ENCODE peak calls at places on chromosome 4, in four cellular contexts. One of them, this sample, is unnamed.
A peak's percentile ranks its signal among the peaks of the same experiment; 100 is the strongest.

GRCh38 chr4:95546236-95546635 is 2.5 kb downstream of the UNC5C start:
- DNase-seq in bronchial epithelial cell: no peak
- DNase-seq in activated CD8-positive, alpha-beta T cell treated with anti-CD3 and anti-CD28 coated beads for 36 hours: no peak
- DNase-seq in progenitor cell of endocrine pancreas: no peak
- DNase-seq in this sample: no peak

GRCh38 chr4:100170986-100171385 is 19.3 kb downstream of the DDIT4L start:
- DNase-seq in bronchial epithelial cell: no peak
- DNase-seq in activated CD8-positive, alpha-beta T cell treated with anti-CD3 and anti-CD28 coated beads for 36 hours: no peak
- DNase-seq in progenitor cell of endocrine pancreas: no peak
- DNase-seq in this sample: no peak

GRCh38 chr4:8274066-8274652 is 4.6 kb downstream of the HTRA3 start:
- DNase-seq in bronchial epithelial cell: no peak
- DNase-seq in activated CD8-positive, alpha-beta T cell treated with anti-CD3 and anti-CD28 coated beads for 36 hours: no peak
- DNase-seq in progenitor cell of endocrine pancreas: no peak
- DNase-seq in this sample: no peak

GRCh38 chr4:76979236-76979635 is 29.7 kb downstream of the SEPTIN11 start:
- DNase-seq in bronchial epithelial cell: no peak
- DNase-seq in activated CD8-positive, alpha-beta T cell treated with anti-CD3 and anti-CD28 coated beads for 36 hours: no peak
- DNase-seq in progenitor cell of endocrine pancreas: no peak
- DNase-seq in this sample: no peak

GRCh38 chr4:100061835-100062234 is 111.8 kb upstream of the H2AZ1 start:
- DNase-seq in bronchial epithelial cell: no peak
- DNase-seq in activated CD8-positive, alpha-beta T cell treated with anti-CD3 and anti-CD28 coated beads for 36 hours: no peak
- DNase-seq in progenitor cell of endocrine pancreas: no peak
- DNase-seq in this sample: no peak

GRCh38 chr4:38366451-38366850 is 297.5 kb upstream of the KLF3 start:
- DNase-seq in bronchial epithelial cell: no peak
- DNase-seq in activated CD8-positive, alpha-beta T cell treated with anti-CD3 and anti-CD28 coated beads for 36 hours: no peak
- DNase-seq in progenitor cell of endocrine pancreas: no peak
- DNase-seq in this sample: no peak

GRCh38 chr4:156962551-156962974 is 9.0 kb downstream of the PDGFC start:
- DNase-seq in bronchial epithelial cell: peak; percentile 69
- DNase-seq in activated CD8-positive, alpha-beta T cell treated with anti-CD3 and anti-CD28 coated beads for 36 hours: no peak
- DNase-seq in progenitor cell of endocrine pancreas: no peak
- DNase-seq in this sample: no peak

GRCh38 chr4:110823251-110823650 is 200.4 kb upstream of the PITX2 start:
- DNase-seq in bronchial epithelial cell: peak; percentile 41
- DNase-seq in activated CD8-positive, alpha-beta T cell treated with anti-CD3 and anti-CD28 coated beads for 36 hours: no peak
- DNase-seq in progenitor cell of endocrine pancreas: no peak
- DNase-seq in this sample: no peak

GRCh38 chr4:123419885-123420743 is 23.5 kb downstream of the SPRY1 start:
- DNase-seq in bronchial epithelial cell: no peak
- DNase-seq in activated CD8-positive, alpha-beta T cell treated with anti-CD3 and anti-CD28 coated beads for 36 hours: peak; percentile 29
- DNase-seq in progenitor cell of endocrine pancreas: no peak
- DNase-seq in this sample: no peak

GRCh38 chr4:71074452-71075299 is 81.2 kb downstream of the DCK start:
- DNase-seq in bronchial epithelial cell: no peak
- DNase-seq in activated CD8-positive, alpha-beta T cell treated with anti-CD3 and anti-CD28 coated beads for 36 hours: no peak
- DNase-seq in progenitor cell of endocrine pancreas: no peak
- DNase-seq in this sample: no peak

GRCh38 chr4:154406022-154406835 is 85.4 kb downstream of the DCHS2 start:
- DNase-seq in bronchial epithelial cell: no peak
- DNase-seq in activated CD8-positive, alpha-beta T cell treated with anti-CD3 and anti-CD28 coated beads for 36 hours: no peak
- DNase-seq in progenitor cell of endocrine pancreas: no peak
- DNase-seq in this sample: peak; percentile 41

GRCh38 chr4:40231464-40231863 is 34.6 kb downstream of the RHOH start:
- DNase-seq in bronchial epithelial cell: no peak
- DNase-seq in activated CD8-positive, alpha-beta T cell treated with anti-CD3 and anti-CD28 coated beads for 36 hours: peak; percentile 47
- DNase-seq in progenitor cell of endocrine pancreas: no peak
- DNase-seq in this sample: no peak

GRCh38 chr4:81751531-81752291 is 280.0 kb upstream of the RASGEF1B start:
- DNase-seq in bronchial epithelial cell: no peak
- DNase-seq in activated CD8-positive, alpha-beta T cell treated with anti-CD3 and anti-CD28 coated beads for 36 hours: no peak
- DNase-seq in progenitor cell of endocrine pancreas: no peak
- DNase-seq in this sample: no peak

GRCh38 chr4:89657931-89658700 is 178.8 kb downstream of the SNCA start:
- DNase-seq in bronchial epithelial cell: peak; percentile 55
- DNase-seq in activated CD8-positive, alpha-beta T cell treated with anti-CD3 and anti-CD28 coated beads for 36 hours: no peak
- DNase-seq in progenitor cell of endocrine pancreas: no peak
- DNase-seq in this sample: no peak

GRCh38 chr4:187940299-187940698 is 55.3 kb upstream of the ZFP42 start:
- DNase-seq in bronchial epithelial cell: no peak
- DNase-seq in activated CD8-positive, alpha-beta T cell treated with anti-CD3 and anti-CD28 coated beads for 36 hours: no peak
- DNase-seq in progenitor cell of endocrine pancreas: no peak
- DNase-seq in this sample: no peak

GRCh38 chr4:38243385-38244053 is 283.3 kb downstream of the PTTG2 start:
- DNase-seq in bronchial epithelial cell: no peak
- DNase-seq in activated CD8-positive, alpha-beta T cell treated with anti-CD3 and anti-CD28 coated beads for 36 hours: no peak
- DNase-seq in progenitor cell of endocrine pancreas: no peak
- DNase-seq in this sample: no peak

GRCh38 chr4:177573487-177573886 is 131.2 kb upstream of the AGA start:
- DNase-seq in bronchial epithelial cell: peak; percentile 91
- DNase-seq in activated CD8-positive, alpha-beta T cell treated with anti-CD3 and anti-CD28 coated beads for 36 hours: no peak
- DNase-seq in progenitor cell of endocrine pancreas: no peak
- DNase-seq in this sample: no peak

GRCh38 chr4:136319789-136320470 is 1212.4 kb downstream of the PCDH18 start:
- DNase-seq in bronchial epithelial cell: peak; percentile 88
- DNase-seq in activated CD8-positive, alpha-beta T cell treated with anti-CD3 and anti-CD28 coated beads for 36 hours: no peak
- DNase-seq in progenitor cell of endocrine pancreas: no peak
- DNase-seq in this sample: no peak

GRCh38 chr4:18439306-18439705 is 417.8 kb upstream of the LCORL start:
- DNase-seq in bronchial epithelial cell: no peak
- DNase-seq in activated CD8-positive, alpha-beta T cell treated with anti-CD3 and anti-CD28 coated beads for 36 hours: no peak
- DNase-seq in progenitor cell of endocrine pancreas: no peak
- DNase-seq in this sample: no peak

GRCh38 chr4:7705602-7706001 is 234.1 kb downstream of the AFAP1 start:
- DNase-seq in bronchial epithelial cell: no peak
- DNase-seq in activated CD8-positive, alpha-beta T cell treated with anti-CD3 and anti-CD28 coated beads for 36 hours: no peak
- DNase-seq in progenitor cell of endocrine pancreas: no peak
- DNase-seq in this sample: no peak

GRCh38 chr4:83996254-83996653 is 460.3 kb downstream of the GPAT3 start:
- DNase-seq in bronchial epithelial cell: no peak
- DNase-seq in activated CD8-positive, alpha-beta T cell treated with anti-CD3 and anti-CD28 coated beads for 36 hours: no peak
- DNase-seq in progenitor cell of endocrine pancreas: no peak
- DNase-seq in this sample: no peak

GRCh38 chr4:111016416-111016815 is 393.5 kb upstream of the PITX2 start:
- DNase-seq in bronchial epithelial cell: no peak
- DNase-seq in activated CD8-positive, alpha-beta T cell treated with anti-CD3 and anti-CD28 coated beads for 36 hours: no peak
- DNase-seq in progenitor cell of endocrine pancreas: no peak
- DNase-seq in this sample: no peak

GRCh38 chr4:94570558-94570957 is 118.8 kb downstream of the PDLIM5 start:
- DNase-seq in bronchial epithelial cell: no peak
- DNase-seq in activated CD8-positive, alpha-beta T cell treated with anti-CD3 and anti-CD28 coated beads for 36 hours: no peak
- DNase-seq in progenitor cell of endocrine pancreas: no peak
- DNase-seq in this sample: no peak

GRCh38 chr4:117560329-117560728 is 474.0 kb upstream of the NDST3 start:
- DNase-seq in bronchial epithelial cell: peak; percentile 22
- DNase-seq in activated CD8-positive, alpha-beta T cell treated with anti-CD3 and anti-CD28 coated beads for 36 hours: no peak
- DNase-seq in progenitor cell of endocrine pancreas: no peak
- DNase-seq in this sample: no peak

GRCh38 chr4:76053730-76054129 is 17.9 kb upstream of the CXCL11 start:
- DNase-seq in bronchial epithelial cell: no peak
- DNase-seq in activated CD8-positive, alpha-beta T cell treated with anti-CD3 and anti-CD28 coated beads for 36 hours: no peak
- DNase-seq in progenitor cell of endocrine pancreas: no peak
- DNase-seq in this sample: no peak

GRCh38 chr4:181219783-181220416 is 1023.3 kb upstream of the TENM3 start:
- DNase-seq in bronchial epithelial cell: peak; percentile 34
- DNase-seq in activated CD8-positive, alpha-beta T cell treated with anti-CD3 and anti-CD28 coated beads for 36 hours: no peak
- DNase-seq in progenitor cell of endocrine pancreas: no peak
- DNase-seq in this sample: no peak

GRCh38 chr4:168503652-168504362 is 7.0 kb downstream of the PALLD start:
- DNase-seq in bronchial epithelial cell: peak; percentile 86
- DNase-seq in activated CD8-positive, alpha-beta T cell treated with anti-CD3 and anti-CD28 coated beads for 36 hours: no peak
- DNase-seq in progenitor cell of endocrine pancreas: no peak
- DNase-seq in this sample: no peak

GRCh38 chr4:39427477-39428119 is 20.9 kb downstream of the KLB start:
- DNase-seq in bronchial epithelial cell: peak; percentile 66
- DNase-seq in activated CD8-positive, alpha-beta T cell treated with anti-CD3 and anti-CD28 coated beads for 36 hours: no peak
- DNase-seq in progenitor cell of endocrine pancreas: no peak
- DNase-seq in this sample: no peak

GRCh38 chr4:18934197-18934596 is 912.6 kb upstream of the LCORL start:
- DNase-seq in bronchial epithelial cell: peak; percentile 17
- DNase-seq in activated CD8-positive, alpha-beta T cell treated with anti-CD3 and anti-CD28 coated beads for 36 hours: no peak
- DNase-seq in progenitor cell of endocrine pancreas: no peak
- DNase-seq in this sample: no peak

GRCh38 chr4:15765910-15766703 is 12.0 kb upstream of the CD38 start:
- DNase-seq in bronchial epithelial cell: no peak
- DNase-seq in activated CD8-positive, alpha-beta T cell treated with anti-CD3 and anti-CD28 coated beads for 36 hours: peak; percentile 70
- DNase-seq in progenitor cell of endocrine pancreas: no peak
- DNase-seq in this sample: no peak

GRCh38 chr4:74117024-74117534 is 18.1 kb upstream of the CXCL2 start:
- DNase-seq in bronchial epithelial cell: peak; percentile 91
- DNase-seq in activated CD8-positive, alpha-beta T cell treated with anti-CD3 and anti-CD28 coated beads for 36 hours: no peak
- DNase-seq in progenitor cell of endocrine pancreas: no peak
- DNase-seq in this sample: no peak

GRCh38 chr4:137749466-137749865 is 217.2 kb upstream of the PCDH18 start:
- DNase-seq in bronchial epithelial cell: peak; percentile 15
- DNase-seq in activated CD8-positive, alpha-beta T cell treated with anti-CD3 and anti-CD28 coated beads for 36 hours: no peak
- DNase-seq in progenitor cell of endocrine pancreas: no peak
- DNase-seq in this sample: no peak

GRCh38 chr4:126221717-126222116 is 907.0 kb downstream of the FAT4 start:
- DNase-seq in bronchial epithelial cell: no peak
- DNase-seq in activated CD8-positive, alpha-beta T cell treated with anti-CD3 and anti-CD28 coated beads for 36 hours: no peak
- DNase-seq in progenitor cell of endocrine pancreas: no peak
- DNase-seq in this sample: no peak

GRCh38 chr4:113290666-113291065 is 241.2 kb downstream of the ANK2 start:
- DNase-seq in bronchial epithelial cell: no peak
- DNase-seq in activated CD8-positive, alpha-beta T cell treated with anti-CD3 and anti-CD28 coated beads for 36 hours: no peak
- DNase-seq in progenitor cell of endocrine pancreas: no peak
- DNase-seq in this sample: no peak

GRCh38 chr4:1521821-1522361 is 115.6 kb upstream of the NKX1-1 start:
- DNase-seq in bronchial epithelial cell: no peak
- DNase-seq in activated CD8-positive, alpha-beta T cell treated with anti-CD3 and anti-CD28 coated beads for 36 hours: no peak
- DNase-seq in progenitor cell of endocrine pancreas: no peak
- DNase-seq in this sample: no peak

DNA sequence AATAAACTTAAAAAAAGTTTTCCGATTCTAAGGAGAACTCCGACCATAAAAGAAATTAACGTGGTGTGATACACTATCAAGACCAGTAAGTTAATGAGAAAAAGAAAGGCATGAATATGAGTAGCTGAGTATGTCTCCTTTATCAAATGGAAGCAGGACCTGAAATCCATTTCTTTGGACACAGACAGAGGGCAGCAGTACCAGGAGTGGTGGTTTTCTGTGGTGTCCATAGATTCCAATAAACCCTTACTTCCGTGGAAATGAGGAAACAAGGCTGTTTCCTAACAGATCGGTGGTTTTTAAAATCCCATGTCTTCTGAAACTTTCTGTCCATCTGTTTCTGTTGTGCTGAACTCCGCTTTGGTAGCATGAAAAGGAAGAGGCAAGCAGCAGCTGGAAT is 128.5 kb upstream of the TSPAN5 start:
- DNase-seq in bronchial epithelial cell: no peak
- DNase-seq in activated CD8-positive, alpha-beta T cell treated with anti-CD3 and anti-CD28 coated beads for 36 hours: no peak
- DNase-seq in progenitor cell of endocrine pancreas: no peak
- DNase-seq in this sample: no peak
- TF ChIP-seq CTCF in bronchial epithelial cell: peak; percentile 20
- TF ChIP-seq CTCF in activated CD8-positive, alpha-beta T cell treated with anti-CD3 and anti-CD28 coated beads for 36 hours: no peak
- TF ChIP-seq CTCF in progenitor cell of endocrine pancreas: no peak
- TF ChIP-seq CTCF in this sample: no peak

GRCh38 chr4:87076690-87077358 is 142.0 kb downstream of the AFF1 start:
- DNase-seq in bronchial epithelial cell: no peak
- DNase-seq in activated CD8-positive, alpha-beta T cell treated with anti-CD3 and anti-CD28 coated beads for 36 hours: no peak
- DNase-seq in progenitor cell of endocrine pancreas: no peak
- DNase-seq in this sample: no peak
- TF ChIP-seq CTCF in bronchial epithelial cell: no peak
- TF ChIP-seq CTCF in activated CD8-positive, alpha-beta T cell treated with anti-CD3 and anti-CD28 coated beads for 36 hours: no peak
- TF ChIP-seq CTCF in progenitor cell of endocrine pancreas: no peak
- TF ChIP-seq CTCF in this sample: no peak

GRCh38 chr4:140641105-140641555 is 72.4 kb upstream of the UCP1 start:
- DNase-seq in bronchial epithelial cell: no peak
- DNase-seq in activated CD8-positive, alpha-beta T cell treated with anti-CD3 and anti-CD28 coated beads for 36 hours: no peak
- DNase-seq in progenitor cell of endocrine pancreas: no peak
- DNase-seq in this sample: no peak

GRCh38 chr4:140640150-140640748 is 71.5 kb upstream of the UCP1 start:
- DNase-seq in bronchial epithelial cell: no peak
- DNase-seq in activated CD8-positive, alpha-beta T cell treated with anti-CD3 and anti-CD28 coated beads for 36 hours: no peak
- DNase-seq in progenitor cell of endocrine pancreas: no peak
- DNase-seq in this sample: no peak

GRCh38 chr4:140635606-140636005 is 66.8 kb upstream of the UCP1 start:
- DNase-seq in bronchial epithelial cell: peak; percentile 46
- DNase-seq in activated CD8-positive, alpha-beta T cell treated with anti-CD3 and anti-CD28 coated beads for 36 hours: no peak
- DNase-seq in progenitor cell of endocrine pancreas: no peak
- DNase-seq in this sample: no peak

GRCh38 chr4:140633951-140634350 is 65.2 kb upstream of the UCP1 start:
- DNase-seq in bronchial epithelial cell: no peak
- DNase-seq in activated CD8-positive, alpha-beta T cell treated with anti-CD3 and anti-CD28 coated beads for 36 hours: no peak
- DNase-seq in progenitor cell of endocrine pancreas: no peak
- DNase-seq in this sample: no peak

DNA sequence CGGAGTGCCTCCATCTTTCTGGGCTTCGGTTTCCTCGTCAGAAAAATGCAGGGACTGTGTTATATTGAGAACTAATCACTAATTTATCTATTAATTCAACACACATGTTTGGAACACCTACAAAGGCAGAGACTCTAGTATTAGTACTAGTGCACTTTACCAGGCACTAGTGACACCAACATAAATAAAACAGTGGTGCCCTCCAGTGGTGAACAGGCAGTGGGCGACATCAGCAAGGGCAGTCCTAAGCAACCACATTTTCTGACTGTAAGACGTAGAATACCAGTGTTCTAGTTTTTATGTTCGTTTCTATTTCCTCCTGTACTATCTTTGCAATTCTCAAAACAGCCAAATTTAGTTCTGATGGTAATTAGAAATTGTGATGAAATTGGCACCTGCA is 69.1 kb upstream of the UCP1 start:
- DNase-seq in bronchial epithelial cell: peak; percentile 36
- DNase-seq in activated CD8-positive, alpha-beta T cell treated with anti-CD3 and anti-CD28 coated beads for 36 hours: peak; percentile 60
- DNase-seq in progenitor cell of endocrine pancreas: no peak
- DNase-seq in this sample: peak; percentile 56
- TF ChIP-seq CTCF in bronchial epithelial cell: peak; percentile 56
- TF ChIP-seq CTCF in activated CD8-positive, alpha-beta T cell treated with anti-CD3 and anti-CD28 coated beads for 36 hours: peak; percentile 57
- TF ChIP-seq CTCF in progenitor cell of endocrine pancreas: peak; percentile 57
- TF ChIP-seq CTCF in this sample: peak; percentile 61

GRCh38 chr4:54998991-54999390 is 126.4 kb downstream of the KDR start:
- DNase-seq in bronchial epithelial cell: peak; percentile 27
- DNase-seq in activated CD8-positive, alpha-beta T cell treated with anti-CD3 and anti-CD28 coated beads for 36 hours: no peak
- DNase-seq in progenitor cell of endocrine pancreas: no peak
- DNase-seq in this sample: no peak
- TF ChIP-seq CTCF in bronchial epithelial cell: peak; percentile 34
- TF ChIP-seq CTCF in activated CD8-positive, alpha-beta T cell treated with anti-CD3 and anti-CD28 coated beads for 36 hours: no peak
- TF ChIP-seq CTCF in progenitor cell of endocrine pancreas: peak; percentile 20
- TF ChIP-seq CTCF in this sample: no peak

GRCh38 chr4:170026253-170026991 is at the start of gene MFAP3L:
- DNase-seq in bronchial epithelial cell: peak; percentile 71
- DNase-seq in activated CD8-positive, alpha-beta T cell treated with anti-CD3 and anti-CD28 coated beads for 36 hours: peak; percentile 80
- DNase-seq in progenitor cell of endocrine pancreas: peak; percentile 89
- DNase-seq in this sample: peak; percentile 89
- TF ChIP-seq CTCF in bronchial epithelial cell: no peak
- TF ChIP-seq CTCF in activated CD8-positive, alpha-beta T cell treated with anti-CD3 and anti-CD28 coated beads for 36 hours: no peak
- TF ChIP-seq CTCF in progenitor cell of endocrine pancreas: peak; percentile 19
- TF ChIP-seq CTCF in this sample: no peak

This sample was measured in GM10248.